ENCODE peak calls at places on chromosome 1, in seven cellular contexts. L is neural progenitor cell, V is C1 segment of cervical spinal cord, I is progenitor cell of endocrine pancreas, K is heart right ventricle, W is NCI-H774, P is mucosa of gallbladder. N is an unnamed sample.

GRCh38 chr1:234870020-234870378 is 258.6 kb downstream of the TOMM20 start:
- DNase-seq in L (no peak), V (no peak), I (no peak), K (no peak), W (no peak), P (no peak), N (no peak)

GRCh38 chr1:232626452-232626851 is 3.5 kb downstream of the SIPA1L2 start:
- DNase-seq in L (no peak), V (no peak), I (no peak), K (no peak), W (no peak), P (no peak), N (no peak)

GRCh38 chr1:181077576-181078242 is 10.8 kb upstream of the IER5 start:
- DNase-seq in L (no peak), V (no peak), I (no peak), K (no peak), W (no peak), P (no peak), N (no peak)

GRCh38 chr1:91900538-91900937 is 14.6 kb upstream of the TGFBR3 start:
- DNase-seq in L (no peak), V (no peak), I (no peak), K (no peak), W (no peak), P (no peak), N (no peak)

GRCh38 chr1:35269190-35269988 is 880 bp downstream of the ZMYM4 start:
- DNase-seq in L (no peak), V (no peak), I (no peak), K (no peak), W (no peak), P (no peak), N (no peak)

GRCh38 chr1:158989424-158989823 is 20.3 kb upstream of the IFI16 start:
- DNase-seq in L (no peak), V (no peak), I (no peak), K (no peak), W (no peak), P (no peak), N (no peak)

GRCh38 chr1:6357243-6357929 is 36.2 kb downstream of the ACOT7 start:
- DNase-seq in L (peak; percentile 35), V (no peak), I (no peak), K (no peak), W (no peak), P (no peak), N (no peak)

GRCh38 chr1:155831279-155831976 is 25.6 kb downstream of the GON4L start:
- DNase-seq in L (no peak), V (no peak), I (no peak), K (no peak), W (no peak), P (no peak), N (no peak)

GRCh38 chr1:119885903-119886783 is 10.2 kb downstream of the ADAM30 start:
- DNase-seq in L (peak; percentile 71), V (no peak), I (peak; percentile 23), K (peak; percentile 41), W (peak; percentile 10), P (peak; percentile 56), N (no peak)

GRCh38 chr1:107531065-107531908 is 390.4 kb downstream of the NTNG1 start:
- DNase-seq in L (no peak), V (no peak), I (no peak), K (no peak), W (no peak), P (no peak), N (no peak)

GRCh38 chr1:42680921-42681683 is 1.1 kb upstream of the YBX1 start:
- DNase-seq in L (peak; percentile 23), V (no peak), I (no peak), K (no peak), W (no peak), P (no peak), N (no peak)

GRCh38 chr1:59485949-59486348 is 189.1 kb downstream of the FGGY start:
- DNase-seq in L (no peak), V (no peak), I (no peak), K (no peak), W (no peak), P (no peak), N (no peak)

GRCh38 chr1:153277852-153278251 is 18.4 kb downstream of the LORICRIN start:
- DNase-seq in L (no peak), V (no peak), I (no peak), K (no peak), W (no peak), P (no peak), N (peak; percentile 64)